ENCODE peak calls at places on chromosomes 5 and 9, in four cellular contexts. J is SK-N-SH, V is WTC11, M is K562. O is an unnamed sample.

GRCh38 chr5:12023614-12024241 is 119.5 kb upstream of the CTNND2 start:
- DNase-seq in V (no peak), J (peak), M (peak), O (peak)

GRCh38 chr5:14397717-14398116 is 183.9 kb upstream of the OTULINL start:
- DNase-seq in M (no peak), J (no peak), V (no peak), O (no peak)

GRCh38 chr5:135266975-135267374 is 132.1 kb downstream of the MACROH2A1 start:
- DNase-seq in J (no peak), M (no peak), V (no peak), O (no peak)

GRCh38 chr9:124257070-124257864 is 482 bp upstream of the NEK6 start:
- DNase-seq in M (no peak), J (no peak), V (no peak), O (no peak)

GRCh38 chr5:147167529-147167928 is 67.3 kb upstream of the STK32A start:
- DNase-seq in V (no peak), J (no peak), M (no peak), O (peak)

GRCh38 chr9:34633851-34634550 is 3.6 kb downstream of the SIGMAR1 start:
- DNase-seq in V (peak), J (peak), M (peak), O (peak)

GRCh38 chr9:37534412-37534811 is 41.8 kb downstream of the FBXO10 start:
- DNase-seq in V (no peak), J (no peak), M (no peak), O (no peak)

GRCh38 chr5:140258873-140259272 is 44.0 kb downstream of the PFDN1 start:
- DNase-seq in J (no peak), V (no peak), M (no peak), O (no peak)

GRCh38 chr9:128593039-128593438 is 40.7 kb downstream of the SPTAN1 start:
- DNase-seq in V (no peak), J (no peak), M (peak), O (no peak)

GRCh38 chr5:14595189-14595588 is 13.6 kb downstream of the OTULINL start:
- DNase-seq in M (no peak), V (no peak), J (peak), O (no peak)

GRCh38 chr5:126446498-126447224 is 23.5 kb downstream of the GRAMD2B start:
- DNase-seq in V (no peak), J (no peak), M (peak), O (no peak)

GRCh38 chr9:91795500-91796241 is 154.4 kb downstream of the ROR2 start:
- DNase-seq in J (no peak), V (no peak), M (no peak), O (no peak)

GRCh38 chr5:133041910-133042309 is 9.9 kb upstream of the HSPA4 start:
- DNase-seq in V (no peak), J (no peak), M (no peak), O (no peak)

GRCh38 chr5:178129296-178129695 is 1.5 kb upstream of the RMND5B start:
- DNase-seq in V (no peak), J (no peak), M (no peak), O (no peak)

GRCh38 chr5:138645778-138646575 is 70.8 kb upstream of the HSPA9 start:
- DNase-seq in V (no peak), M (no peak), J (no peak), O (no peak)
- TF ChIP-seq FOXJ3 in V (no peak), M (no peak), J (no peak), O (no peak)

GRCh38 chr5:55578771-55579170 is 44.0 kb upstream of the PLPP1 start:
- DNase-seq in V (no peak), J (no peak), M (no peak), O (no peak)
- TF ChIP-seq FOXJ3 in V (no peak), J (no peak), M (no peak), O (no peak)

GRCh38 chr9:93267681-93268505 is 84.0 kb downstream of the WNK2 start:
- DNase-seq in M (no peak), V (no peak), J (peak), O (no peak)
- TF ChIP-seq FOXJ3 in M (no peak), V (no peak), J (no peak), O (no peak)

GRCh38 chr9:9912459-9912858 is 700.3 kb downstream of the PTPRD start:
- DNase-seq in V (no peak), M (no peak), J (peak), O (no peak)
- TF ChIP-seq FOXJ3 in V (no peak), M (no peak), J (no peak), O (no peak)

DNA sequence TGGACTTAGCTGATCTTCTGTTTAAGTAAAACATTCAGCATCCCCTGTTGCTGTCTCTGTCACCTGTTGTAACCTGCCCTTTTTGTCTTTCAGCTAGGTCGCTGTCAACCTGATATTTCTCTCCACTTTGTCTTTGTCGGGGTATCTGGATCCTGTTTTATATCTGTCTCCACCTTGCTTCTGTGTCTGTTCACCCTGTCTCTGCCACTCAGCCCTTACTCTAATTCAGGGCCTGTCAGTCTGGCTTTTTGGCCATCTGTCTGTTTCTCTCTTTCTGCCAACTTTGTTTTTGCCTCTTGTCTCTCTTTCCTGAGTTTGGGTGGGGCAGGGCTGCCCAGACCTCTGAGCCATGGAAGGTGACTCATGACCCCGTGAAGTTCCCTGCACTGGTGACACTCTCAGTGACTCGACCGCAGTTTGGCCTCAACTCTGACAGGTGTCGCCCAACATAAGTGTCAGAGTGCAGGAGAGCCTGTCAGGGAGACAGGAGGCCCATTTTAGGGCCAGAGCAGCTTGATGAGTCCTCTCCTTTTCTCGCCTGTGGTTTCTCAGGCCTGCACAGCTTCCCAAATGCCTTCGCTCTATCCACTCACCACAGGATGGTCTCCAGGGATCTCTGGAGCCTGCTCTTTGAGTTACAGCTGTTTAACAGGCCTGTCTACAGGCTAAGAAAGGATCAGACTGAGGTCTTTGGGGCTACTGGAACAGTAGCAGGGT is 864 bp downstream of the ZBTB43 start:
- DNase-seq in M (peak), V (no peak), J (no peak), O (peak)
- TF ChIP-seq FOXJ3 in M (no peak), V (no peak), J (no peak), O (no peak)

DNA sequence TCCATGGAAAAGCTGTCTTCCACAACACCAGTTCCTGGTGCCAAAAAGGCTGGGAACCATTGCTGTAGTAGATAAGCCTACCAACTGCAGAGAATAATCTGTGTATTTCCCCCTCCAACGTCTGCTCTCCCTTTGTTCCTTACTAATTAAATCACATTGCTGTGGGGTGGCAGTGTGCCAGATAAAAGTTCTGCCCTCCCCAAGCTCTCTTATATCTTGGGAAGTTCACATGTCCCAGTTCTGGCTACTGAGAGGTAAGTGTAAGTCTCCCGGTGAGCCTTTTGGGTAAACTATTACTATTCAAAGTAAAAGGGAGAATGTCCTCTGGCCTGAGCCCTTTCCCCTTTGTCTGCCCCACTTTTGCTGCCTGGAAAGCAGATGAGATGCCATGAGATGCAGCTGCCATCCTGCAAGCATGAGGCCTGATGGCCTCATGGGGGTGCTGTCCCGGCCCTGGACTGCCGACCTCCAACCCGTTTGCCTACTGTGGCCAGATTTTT is 14.7 kb downstream of the ENC1 start:
- DNase-seq in M (no peak), J (peak), V (no peak), O (no peak)
- TF ChIP-seq FOXJ3 in M (no peak), J (no peak), V (no peak), O (no peak)

O was measured in HepG2.